ENCODE peak calls at places on chromosomes 12 and 14, in five cellular contexts. B, X, M, V and L are unnamed samples.

GRCh38 chr14:68688872-68689371 is 103.9 kb downstream of the ZFP36L1 start:
- DNase-seq in B (peak; percentile 33), X (no peak), M (peak; percentile 48), V (no peak), L (no peak)

GRCh38 chr12:15627995-15628945 is 160.9 kb downstream of the EPS8 start:
- DNase-seq in B (peak; percentile 4), X (no peak), M (no peak), V (no peak), L (no peak)

GRCh38 chr14:104932676-104933631 is 8.3 kb downstream of the PLD4 start:
- DNase-seq in B (peak; percentile 74), X (peak; percentile 86), M (peak; percentile 80), V (peak; percentile 91), L (peak; percentile 5)

GRCh38 chr14:99961826-99962518 is 103.2 kb upstream of the EVL start:
- DNase-seq in B (no peak), X (no peak), M (no peak), V (no peak), L (no peak)

GRCh38 chr12:70007687-70008086 is 182.7 kb downstream of the MYRFL start:
- DNase-seq in B (no peak), X (no peak), M (no peak), V (no peak), L (no peak)

GRCh38 chr12:130111965-130112496 is 50.2 kb upstream of the FZD10 start:
- DNase-seq in B (no peak), X (no peak), M (no peak), V (no peak), L (no peak)

GRCh38 chr12:120944645-120945217 is 33.6 kb upstream of the HNF1A start:
- DNase-seq in B (peak; percentile 76), X (peak; percentile 48), M (peak; percentile 57), V (peak; percentile 56), L (no peak)

GRCh38 chr12:68577949-68578348 is 32.8 kb upstream of the RAP1B start:
- DNase-seq in B (no peak), X (no peak), M (no peak), V (no peak), L (no peak)

GRCh38 chr12:11171953-11172675 is 1.1 kb downstream of the SMIM10L1 start:
- DNase-seq in B (peak; percentile 42), X (no peak), M (peak; percentile 45), V (no peak), L (no peak)

GRCh38 chr14:65303185-65303901 is 109.2 kb upstream of the FUT8 start:
- DNase-seq in B (no peak), X (no peak), M (peak; percentile 76), V (no peak), L (no peak)

GRCh38 chr12:31353730-31354708 is 28.1 kb upstream of the SINHCAF start:
- DNase-seq in B (peak; percentile 21), X (no peak), M (no peak), V (no peak), L (no peak)

GRCh38 chr14:95196268-95196667 is 38.9 kb upstream of the DICER1 start:
- DNase-seq in B (peak; percentile 58), X (no peak), M (peak; percentile 29), V (no peak), L (no peak)

GRCh38 chr12:132366341-132366861 is 37.0 kb upstream of the GALNT9 start:
- DNase-seq in B (no peak), X (no peak), M (no peak), V (no peak), L (no peak)

GRCh38 chr14:104248203-104249055 is 110.0 kb downstream of the KIF26A start:
- DNase-seq in B (no peak), X (no peak), M (no peak), V (no peak), L (no peak)

GRCh38 chr12:46915082-46915481 is 89.3 kb upstream of the SLC38A4 start:
- DNase-seq in B (no peak), X (no peak), M (peak; percentile 85), V (no peak), L (peak; percentile 18)

GRCh38 chr14:52069617-52070431 is 965 bp upstream of the NID2 start:
- DNase-seq in B (peak; percentile 8), X (no peak), M (no peak), V (peak; percentile 44), L (no peak)

GRCh38 chr14:63046339-63047268 is 1.3 kb upstream of the KCNH5 start:
- DNase-seq in B (no peak), X (no peak), M (no peak), V (no peak), L (no peak)

GRCh38 chr14:50069325-50069724 is 47.0 kb downstream of the VCPKMT start:
- DNase-seq in B (no peak), X (no peak), M (no peak), V (no peak), L (no peak)

GRCh38 chr14:100661340-100661712 is 65.4 kb upstream of the DLK1 start:
- DNase-seq in B (no peak), X (no peak), M (no peak), V (no peak), L (no peak)

GRCh38 chr12:29088611-29089219 is 60.4 kb upstream of the FAR2 start:
- DNase-seq in B (peak; percentile 67), X (no peak), M (peak; percentile 42), V (no peak), L (no peak)

GRCh38 chr14:72741836-72742681 is 151.8 kb downstream of the DPF3 start:
- DNase-seq in B (no peak), X (no peak), M (no peak), V (peak; percentile 40), L (no peak)

GRCh38 chr14:77791225-77791600 is 8.7 kb upstream of the ADCK1 start:
- DNase-seq in B (no peak), X (no peak), M (no peak), V (no peak), L (no peak)

GRCh38 chr12:122199484-122200355 is 3.8 kb upstream of the B3GNT4 start:
- DNase-seq in B (no peak), X (no peak), M (no peak), V (no peak), L (no peak)

GRCh38 chr12:52243774-52244614 is 11.0 kb downstream of the KRT7 start:
- DNase-seq in B (peak; percentile 95), X (peak; percentile 56), M (peak; percentile 97), V (no peak), L (peak; percentile 22)

GRCh38 chr14:89067293-89067972 is 243.0 kb downstream of the TTC8 start:
- DNase-seq in B (no peak), X (no peak), M (no peak), V (no peak), L (no peak)

GRCh38 chr12:111024205-111024794 is 103.9 kb upstream of the MYL2 start:
- DNase-seq in B (peak; percentile 67), X (peak; percentile 42), M (peak; percentile 51), V (peak; percentile 79), L (no peak)

GRCh38 chr14:50347521-50347920 is 35.4 kb downstream of the DMAC2L start:
- DNase-seq in B (peak; percentile 26), X (no peak), M (peak; percentile 73), V (no peak), L (no peak)

GRCh38 chr12:25082628-25083027 is 112.3 kb downstream of the DNAI7 start:
- DNase-seq in B (no peak), X (no peak), M (no peak), V (no peak), L (no peak)

GRCh38 chr12:63922446-63922845 is 77.9 kb downstream of the SRGAP1 start:
- DNase-seq in B (no peak), X (no peak), M (peak; percentile 52), V (no peak), L (no peak)

GRCh38 chr14:65854215-65854614 is 441.7 kb downstream of the FUT8 start:
- DNase-seq in B (no peak), X (no peak), M (no peak), V (no peak), L (no peak)

GRCh38 chr14:26204954-26205479 is 392.8 kb downstream of the NOVA1 start:
- DNase-seq in B (no peak), X (no peak), M (peak; percentile 21), V (peak; percentile 39), L (no peak)

GRCh38 chr14:92991536-92991935 is 68.6 kb downstream of the CHGA start:
- DNase-seq in B (no peak), X (no peak), M (no peak), V (no peak), L (no peak)

GRCh38 chr12:105262461-105263184 is 26.6 kb upstream of the APPL2 start:
- DNase-seq in B (no peak), X (no peak), M (no peak), V (no peak), L (no peak)